ENCODE peak calls at places on chromosomes 11 and 22, in six cellular contexts. One of them, this sample, is unnamed.

GRCh38 chr11:73185680-73186293 is 32.3 kb upstream of the P2RY2 start:
- DNase-seq in kidney: peak; percentile 79
- DNase-seq in cardiac fibroblast: peak; percentile 62
- DNase-seq in endodermal cell: no peak
- DNase-seq in sigmoid colon: peak; percentile 49
- DNase-seq in thyroid gland: peak; percentile 75
- DNase-seq in this sample: peak; percentile 38

GRCh38 chr11:45089251-45089650 is 57.2 kb upstream of the PRDM11 start:
- DNase-seq in endodermal cell: no peak
- DNase-seq in sigmoid colon: peak; percentile 94
- DNase-seq in thyroid gland: peak; percentile 29
- DNase-seq in cardiac fibroblast: peak; percentile 98
- DNase-seq in kidney: peak; percentile 91
- DNase-seq in this sample: no peak

GRCh38 chr11:35524780-35525179 is 636 bp downstream of the PAMR1 start:
- DNase-seq in sigmoid colon: no peak
- DNase-seq in kidney: no peak
- DNase-seq in endodermal cell: no peak
- DNase-seq in thyroid gland: no peak
- DNase-seq in cardiac fibroblast: peak; percentile 48
- DNase-seq in this sample: no peak

GRCh38 chr11:84526250-84526649 is 1100.9 kb downstream of the DLG2 start:
- DNase-seq in kidney: no peak
- DNase-seq in cardiac fibroblast: peak; percentile 4
- DNase-seq in thyroid gland: no peak
- DNase-seq in endodermal cell: no peak
- DNase-seq in sigmoid colon: no peak
- DNase-seq in this sample: peak; percentile 42

GRCh38 chr11:116373107-116373506 is 399.7 kb downstream of the BUD13 start:
- DNase-seq in kidney: no peak
- DNase-seq in cardiac fibroblast: no peak
- DNase-seq in endodermal cell: no peak
- DNase-seq in sigmoid colon: no peak
- DNase-seq in thyroid gland: no peak
- DNase-seq in this sample: no peak

GRCh38 chr11:21560466-21560975 is 632.4 kb upstream of the ANO5 start:
- DNase-seq in kidney: no peak
- DNase-seq in sigmoid colon: no peak
- DNase-seq in endodermal cell: no peak
- DNase-seq in thyroid gland: no peak
- DNase-seq in cardiac fibroblast: no peak
- DNase-seq in this sample: no peak

GRCh38 chr22:39634530-39635399 is 64.2 kb downstream of the CACNA1I start:
- DNase-seq in thyroid gland: peak; percentile 79
- DNase-seq in cardiac fibroblast: peak; percentile 83
- DNase-seq in endodermal cell: peak; percentile 75
- DNase-seq in kidney: no peak
- DNase-seq in sigmoid colon: no peak
- DNase-seq in this sample: peak; percentile 96

GRCh38 chr11:103978588-103979580 is 57.6 kb upstream of the DDI1 start:
- DNase-seq in thyroid gland: no peak
- DNase-seq in endodermal cell: no peak
- DNase-seq in kidney: no peak
- DNase-seq in sigmoid colon: no peak
- DNase-seq in cardiac fibroblast: no peak
- DNase-seq in this sample: no peak

GRCh38 chr11:71223081-71223405 is 29.3 kb downstream of the SHANK2 start:
- DNase-seq in endodermal cell: no peak
- DNase-seq in kidney: no peak
- DNase-seq in sigmoid colon: no peak
- DNase-seq in cardiac fibroblast: no peak
- DNase-seq in thyroid gland: no peak
- DNase-seq in this sample: no peak

GRCh38 chr11:67627394-67627787 is 2.3 kb downstream of the NUDT8 start:
- DNase-seq in endodermal cell: no peak
- DNase-seq in cardiac fibroblast: no peak
- DNase-seq in thyroid gland: no peak
- DNase-seq in kidney: peak; percentile 59
- DNase-seq in sigmoid colon: no peak
- DNase-seq in this sample: no peak

GRCh38 chr11:2537010-2537695 is 92.3 kb downstream of the KCNQ1 start:
- DNase-seq in sigmoid colon: peak; percentile 15
- DNase-seq in endodermal cell: peak; percentile 9
- DNase-seq in cardiac fibroblast: no peak
- DNase-seq in kidney: no peak
- DNase-seq in thyroid gland: no peak
- DNase-seq in this sample: no peak

GRCh38 chr11:114060402-114061052 is 1.0 kb downstream of the ZBTB16 start:
- DNase-seq in kidney: peak; percentile 85
- DNase-seq in endodermal cell: peak; percentile 72
- DNase-seq in cardiac fibroblast: no peak
- DNase-seq in sigmoid colon: peak; percentile 75
- DNase-seq in thyroid gland: no peak
- DNase-seq in this sample: no peak